ENCODE peak calls at places on chromosome 20, in four cellular contexts. K is left lung; O is prostate gland; H is CD4-positive, alpha-beta T cell. X is an unnamed sample.

GRCh38 chr20:44544178-44544719 is 22.4 kb upstream of the SERINC3 start:
- DNase-seq in O (no peak), H (no peak), K (no peak), X (no peak)

GRCh38 chr20:61756966-61757677 is 308.6 kb downstream of the TAF4 start:
- DNase-seq in H (no peak), O (no peak), K (no peak), X (no peak)

GRCh38 chr20:48724891-48725588 is 102.8 kb downstream of the PREX1 start:
- DNase-seq in H (no peak), K (no peak), O (no peak), X (no peak)

GRCh38 chr20:24809606-24810005 is 139.5 kb upstream of the CST7 start:
- DNase-seq in K (no peak), H (no peak), O (no peak), X (no peak)

GRCh38 chr20:44212792-44213191 is 2.2 kb upstream of the OSER1 start:
- DNase-seq in O (no peak), H (no peak), K (no peak), X (no peak)

GRCh38 chr20:18172379-18172778 is 34.7 kb downstream of the KAT14 start:
- DNase-seq in H (no peak), K (no peak), O (no peak), X (no peak)

GRCh38 chr20:32167552-32167951 is 40.0 kb downstream of the PLAGL2 start:
- DNase-seq in H (no peak), O (no peak), K (no peak), X (no peak)

GRCh38 chr20:7971536-7972285 is 31.5 kb upstream of the HAO1 start:
- DNase-seq in K (no peak), H (no peak), O (no peak), X (no peak)

GRCh38 chr20:31679357-31680285 is 41.9 kb downstream of the COX4I2 start:
- DNase-seq in O (peak; percentile 32), H (no peak), K (no peak), X (no peak)

GRCh38 chr20:23399568-23400241 is 21.6 kb downstream of the NAPB start:
- DNase-seq in K (no peak), O (no peak), H (no peak), X (no peak)

GRCh38 chr20:1894951-1895673 is at the start of gene SIRPA:
- DNase-seq in H (no peak), K (peak; percentile 91), O (peak; percentile 58), X (peak; percentile 57)

GRCh38 chr20:61437280-61438206 is 185.5 kb downstream of the CDH4 start:
- DNase-seq in O (peak; percentile 27), H (no peak), K (no peak), X (no peak)

GRCh38 chr20:63686492-63687321 is 9.7 kb upstream of the TNFRSF6B start:
- DNase-seq in K (peak; percentile 90), O (no peak), H (no peak), X (no peak)

GRCh38 chr20:62737971-62738881 is 29.6 kb downstream of the NTSR1 start:
- DNase-seq in O (no peak), H (no peak), K (peak; percentile 69), X (no peak)

GRCh38 chr20:58017237-58017969 is 211.1 kb downstream of the ANKRD60 start:
- DNase-seq in H (no peak), K (no peak), O (peak; percentile 96), X (peak; percentile 94)

GRCh38 chr20:43676368-43676767 is 9.5 kb downstream of the MYBL2 start:
- DNase-seq in H (no peak), K (no peak), O (no peak), X (no peak)

GRCh38 chr20:61295726-61296628 is 43.9 kb downstream of the CDH4 start:
- DNase-seq in H (no peak), O (no peak), K (no peak), X (no peak)

GRCh38 chr20:63696628-63697356 is at the start of gene TNFRSF6B:
- DNase-seq in O (no peak), H (no peak), K (peak; percentile 81), X (no peak)

GRCh38 chr20:32301719-32302506 is 24.5 kb downstream of the KIF3B start:
- DNase-seq in K (no peak), O (no peak), H (no peak), X (no peak)

GRCh38 chr20:14064921-14065320 is 69.6 kb downstream of the MACROD2 start:
- DNase-seq in H (no peak), O (no peak), K (no peak), X (no peak)

GRCh38 chr20:58893355-58894151 is 41.0 kb downstream of the GNAS start:
- DNase-seq in K (no peak), O (no peak), H (no peak), X (no peak)

GRCh38 chr20:62025832-62026563 is 39.7 kb downstream of the TAF4 start:
- DNase-seq in O (no peak), H (peak; percentile 16), K (peak; percentile 8), X (no peak)

GRCh38 chr20:56865055-56865454 is 235.9 kb downstream of the TFAP2C start:
- DNase-seq in K (no peak), H (no peak), O (peak; percentile 12), X (no peak)

GRCh38 chr20:56393133-56393472 is 658 bp downstream of the CSTF1 start:
- DNase-seq in H (no peak), K (no peak), O (no peak), X (no peak)

GRCh38 chr20:12941025-12941424 is 67.7 kb upstream of the SPTLC3 start:
- DNase-seq in K (no peak), H (no peak), O (no peak), X (no peak)

GRCh38 chr20:7772376-7772775 is 167.9 kb downstream of the HAO1 start:
- DNase-seq in H (no peak), O (no peak), K (no peak), X (no peak)

GRCh38 chr20:58645277-58645968 is 5.7 kb upstream of the STX16 start:
- DNase-seq in K (no peak), H (no peak), O (peak; percentile 49), X (no peak)

GRCh38 chr20:48620486-48621255 is 207.1 kb downstream of the PREX1 start:
- DNase-seq in K (peak; percentile 93), O (peak; percentile 88), H (peak; percentile 61), X (peak; percentile 76)

GRCh38 chr20:3242167-3242692 is 3.2 kb upstream of the SLC4A11 start:
- DNase-seq in O (no peak), K (no peak), H (no peak), X (no peak)

GRCh38 chr20:12434672-12435071 is 517.0 kb downstream of the BTBD3 start:
- DNase-seq in O (no peak), K (no peak), H (no peak), X (no peak)

GRCh38 chr20:52180167-52180840 is 11.3 kb downstream of the ZFP64 start:
- DNase-seq in K (no peak), H (no peak), O (no peak), X (no peak)

GRCh38 chr20:564195-564594 is 20.6 kb upstream of the CSNK2A1 start:
- DNase-seq in H (no peak), O (no peak), K (no peak), X (no peak)

GRCh38 chr20:558117-558516 is 14.5 kb upstream of the CSNK2A1 start:
- DNase-seq in H (no peak), K (no peak), O (no peak), X (no peak)

GRCh38 chr20:562232-562897 is 18.8 kb upstream of the CSNK2A1 start:
- DNase-seq in H (no peak), K (no peak), O (no peak), X (no peak)

GRCh38 chr20:561437-562231 is 18.0 kb upstream of the CSNK2A1 start:
- DNase-seq in O (peak; percentile 39), H (peak; percentile 15), K (no peak), X (peak; percentile 78)

GRCh38 chr20:560680-561079 is 17.1 kb upstream of the CSNK2A1 start:
- DNase-seq in H (no peak), K (no peak), O (no peak), X (no peak)
- TF ChIP-seq CTCF in H (no peak), K (no peak), O (no peak), X (no peak)

GRCh38 chr20:47334022-47334551 is 22.4 kb downstream of the ZMYND8 start:
- DNase-seq in O (peak; percentile 74), H (no peak), K (no peak), X (no peak)

GRCh38 chr20:47330933-47331708 is 25.4 kb downstream of the ZMYND8 start:
- DNase-seq in K (no peak), H (no peak), O (no peak), X (no peak)

GRCh38 chr20:47330071-47330470 is 26.4 kb downstream of the ZMYND8 start:
- DNase-seq in O (no peak), H (no peak), K (no peak), X (no peak)

GRCh38 chr20:47335251-47336012 is 21.1 kb downstream of the ZMYND8 start:
- DNase-seq in K (no peak), H (no peak), O (no peak), X (no peak)

DNA sequence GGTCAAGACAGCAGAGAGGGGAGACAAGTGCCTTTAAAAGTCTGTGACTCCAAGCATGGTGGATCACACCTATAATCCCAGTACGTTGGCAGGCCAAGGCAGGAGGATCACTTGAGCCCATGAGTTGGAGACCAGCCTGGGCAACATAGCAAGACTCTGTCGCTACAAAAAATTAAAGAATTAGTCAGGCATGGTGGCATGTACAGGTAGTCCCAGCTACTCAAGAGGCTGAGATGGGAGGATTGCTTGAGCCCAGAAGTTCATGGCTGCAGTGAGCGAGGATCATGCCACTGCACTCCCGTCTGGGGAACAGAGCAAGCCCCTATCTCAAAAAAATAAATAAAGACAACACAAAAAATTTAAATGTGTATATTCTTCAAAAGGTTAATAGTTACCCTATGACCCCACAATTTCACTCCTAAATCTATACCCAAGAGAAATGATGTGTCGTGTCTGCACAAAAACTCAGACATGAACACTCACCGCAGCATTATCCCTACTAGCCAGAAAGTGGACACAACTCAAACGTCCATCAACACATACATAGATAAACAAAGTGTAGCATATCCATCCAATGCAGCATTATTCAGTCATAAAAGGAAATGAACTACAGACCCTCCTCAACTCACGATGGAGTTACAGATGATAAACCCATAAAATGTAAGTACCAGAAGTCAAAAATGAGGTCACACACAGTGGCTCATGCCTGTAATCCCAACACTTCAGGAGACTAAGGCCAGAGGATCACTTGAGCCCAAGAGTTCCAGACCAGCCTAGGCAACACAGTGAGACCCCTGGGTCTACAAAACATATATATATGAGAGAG is 23.9 kb downstream of the ZMYND8 start:
- DNase-seq in O (no peak), K (no peak), H (no peak), X (no peak)
- H3K27ac ChIP-seq in O (peak overlapping the region; percentile 77), K (peak overlapping the region; percentile 79), H (no peak overlapping the region), X (peak overlapping the region; percentile 96)

GRCh38 chr20:6122873-6123649 is at the start of gene FERMT1:
- DNase-seq in K (peak; percentile 87), H (no peak), O (peak; percentile 54), X (no peak)
- TF ChIP-seq CTCF in K (no peak), H (no peak), O (peak; percentile 35), X (no peak)

DNA sequence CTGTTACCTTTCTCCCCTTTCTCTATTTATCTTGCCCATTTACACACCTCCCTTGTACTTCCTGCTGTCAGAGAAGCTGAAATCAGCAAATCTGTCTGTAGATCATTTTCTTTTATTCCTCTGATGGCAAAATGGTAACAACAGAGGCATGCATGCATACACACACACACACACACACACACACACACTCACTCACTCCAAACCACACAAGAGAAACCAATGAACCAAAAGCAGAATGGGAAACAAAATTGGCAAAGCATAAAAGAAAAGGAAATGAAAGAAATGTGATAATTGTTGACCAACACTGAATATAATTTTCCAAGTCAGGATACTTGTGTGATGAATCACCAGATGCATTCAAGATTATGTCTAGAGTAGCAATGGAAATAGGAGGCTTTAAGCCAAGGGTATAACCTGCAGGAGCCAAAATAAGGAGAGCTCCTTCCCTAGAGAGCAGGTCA is 172.4 kb downstream of the PLCB4 start:
- DNase-seq in K (no peak), O (no peak), H (no peak), X (no peak)
- H3K27ac ChIP-seq in K (no peak overlapping the region), O (no peak overlapping the region), H (no peak overlapping the region), X (no peak overlapping the region)

GRCh38 chr20:37903317-37904007 is 535 bp downstream of the VSTM2L start:
- DNase-seq in H (no peak), O (no peak), K (peak; percentile 62), X (no peak)
- TF ChIP-seq CTCF in H (no peak), O (peak; percentile 8), K (no peak), X (no peak)